ENCODE peak calls at places on chromosomes 3 and 15, in six cellular contexts. B is fibroblast of lung, Y is adipocyte, X is tibial artery, R is left ventricle myocardium inferior, M is lung. N is an unnamed sample.
A peak's percentile ranks its signal among the peaks of the same experiment; 100 is the strongest.

GRCh38 chr3:13021934-13022265 is 51.3 kb downstream of the IQSEC1 start:
- DNase-seq in B (no peak), Y (no peak), X (no peak), R (no peak), M (no peak), N (no peak)

GRCh38 chr15:73287019-73287418 is 81.7 kb downstream of the HCN4 start:
- DNase-seq in B (no peak), Y (peak; percentile 39), X (no peak), R (no peak), M (no peak), N (no peak)

GRCh38 chr3:39407773-39408492 is 1.4 kb downstream of the RPSA start:
- DNase-seq in B (no peak), Y (peak; percentile 27), X (no peak), R (no peak), M (no peak), N (no peak)

GRCh38 chr3:107806021-107806420 is 283.3 kb downstream of the BBX start:
- DNase-seq in B (no peak), Y (no peak), X (no peak), R (no peak), M (no peak), N (no peak)

GRCh38 chr3:89586676-89587075 is 479.3 kb downstream of the EPHA3 start:
- DNase-seq in B (no peak), Y (no peak), X (no peak), R (no peak), M (no peak), N (no peak)

GRCh38 chr3:11583638-11584046 is 60.1 kb downstream of the VGLL4 start:
- DNase-seq in B (peak; percentile 57), Y (no peak), X (no peak), R (no peak), M (no peak), N (no peak)

GRCh38 chr15:60350121-60350520 is 47.7 kb downstream of the ANXA2 start:
- DNase-seq in B (no peak), Y (no peak), X (no peak), R (no peak), M (no peak), N (no peak)

GRCh38 chr3:148694116-148694515 is 3.6 kb upstream of the AGTR1 start:
- DNase-seq in B (no peak), Y (no peak), X (no peak), R (no peak), M (no peak), N (no peak)

GRCh38 chr3:178236555-178237277 is 299.5 kb upstream of the KCNMB2 start:
- DNase-seq in B (peak; percentile 19), Y (peak; percentile 65), X (no peak), R (no peak), M (no peak), N (no peak)

GRCh38 chr3:108091498-108092259 is 848 bp upstream of the CD47 start:
- DNase-seq in B (peak; percentile 35), Y (no peak), X (no peak), R (no peak), M (no peak), N (no peak)

GRCh38 chr3:126522363-126522788 is 1.6 kb upstream of the CHST13 start:
- DNase-seq in B (peak; percentile 21), Y (peak; percentile 88), X (peak; percentile 50), R (peak; percentile 40), M (peak; percentile 54), N (no peak)

GRCh38 chr3:159782724-159783421 is 205.8 kb upstream of the IL12A start:
- DNase-seq in B (no peak), Y (no peak), X (no peak), R (no peak), M (no peak), N (no peak)

GRCh38 chr3:25120666-25121065 is 307.4 kb upstream of the RARB start:
- DNase-seq in B (no peak), Y (no peak), X (no peak), R (no peak), M (no peak), N (no peak)

GRCh38 chr15:78768531-78769408 is 42.5 kb downstream of the ADAMTS7 start:
- DNase-seq in B (no peak), Y (no peak), X (no peak), R (no peak), M (no peak), N (no peak)

GRCh38 chr3:177478170-177478859 is 281.0 kb upstream of the TBL1XR1 start:
- DNase-seq in B (peak; percentile 100), Y (peak; percentile 97), X (peak; percentile 48), R (no peak), M (peak; percentile 63), N (peak; percentile 98)

GRCh38 chr3:188497021-188497420 is 343.1 kb downstream of the LPP start:
- DNase-seq in B (peak; percentile 59), Y (no peak), X (no peak), R (no peak), M (no peak), N (no peak)

GRCh38 chr3:60445416-60445815 is 805.8 kb downstream of the FHIT start:
- DNase-seq in B (no peak), Y (no peak), X (no peak), R (no peak), M (no peak), N (no peak)

GRCh38 chr15:88839146-88839545 is 35.9 kb downstream of the ACAN start:
- DNase-seq in B (no peak), Y (no peak), X (no peak), R (no peak), M (no peak), N (no peak)

GRCh38 chr15:98232761-98233160 is 272.3 kb downstream of the ARRDC4 start:
- DNase-seq in B (no peak), Y (no peak), X (no peak), R (no peak), M (no peak), N (no peak)

GRCh38 chr3:193909387-193909786 is 226.6 kb upstream of the HES1 start:
- DNase-seq in B (no peak), Y (no peak), X (no peak), R (no peak), M (peak; percentile 36), N (no peak)

GRCh38 chr15:63086271-63086670 is 35.4 kb upstream of the LACTB start:
- DNase-seq in B (peak; percentile 56), Y (no peak), X (no peak), R (no peak), M (no peak), N (no peak)

GRCh38 chr3:106168941-106169340 is 300.1 kb upstream of the CBLB start:
- DNase-seq in B (no peak), Y (no peak), X (no peak), R (no peak), M (no peak), N (no peak)

GRCh38 chr15:25711164-25711563 is 152.0 kb downstream of the ATP10A start:
- DNase-seq in B (no peak), Y (no peak), X (no peak), R (no peak), M (no peak), N (no peak)

DNA sequence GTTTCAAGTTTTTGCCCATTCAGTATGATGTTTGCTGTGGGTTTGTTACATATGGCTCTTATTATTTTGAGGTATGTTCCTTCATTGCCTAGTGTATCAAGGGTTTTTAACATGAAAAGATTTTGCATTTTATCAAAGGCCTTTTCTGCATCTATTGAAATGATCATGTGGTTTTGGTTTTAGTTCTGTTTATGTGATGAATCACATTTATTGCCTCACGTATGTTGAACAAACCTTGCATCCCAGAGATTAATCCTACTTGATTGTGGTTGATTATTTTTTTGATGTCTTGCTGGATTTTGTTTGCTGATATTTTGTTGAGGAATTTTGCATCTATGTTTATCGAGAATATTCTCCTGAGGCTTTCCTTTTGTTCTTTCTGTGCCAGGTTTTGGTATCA is 39.4 kb downstream of the TMCO5A start:
- DNase-seq in B (no peak), Y (peak; percentile 38), X (no peak), R (no peak), M (no peak), N (no peak)
- H3K4me3 ChIP-seq in B (no peak overlapping the region), Y (no peak overlapping the region), X (no peak overlapping the region), R (no peak overlapping the region), M (no peak overlapping the region), N (no peak overlapping the region)

DNA sequence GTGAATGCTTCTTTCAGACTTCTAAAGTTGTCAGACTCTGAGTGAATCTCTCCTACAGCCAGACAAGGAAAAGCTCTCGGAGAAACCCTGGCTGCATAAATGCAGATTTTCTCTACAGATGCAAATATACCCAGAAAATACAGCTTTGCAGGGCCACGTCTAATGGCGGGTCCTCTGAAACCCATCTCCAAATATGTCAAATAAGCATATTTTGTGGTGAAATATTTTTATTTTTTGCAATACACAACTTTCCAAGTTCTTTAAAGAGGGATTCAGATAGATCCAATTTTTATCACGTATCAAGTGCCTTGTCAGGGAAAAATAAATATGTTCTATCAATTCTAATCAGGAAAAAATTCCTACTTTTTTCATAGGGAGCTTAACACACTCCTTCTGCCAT is 229.4 kb downstream of the SI start:
- DNase-seq in B (no peak), Y (no peak), X (no peak), R (no peak), M (no peak), N (no peak)
- H3K9me3 ChIP-seq in B (no peaks in the 10 kb centered on the region), Y (peaks cover 3% of the 10 kb centered on the region), X (no peaks in the 10 kb centered on the region), R (no peaks in the 10 kb centered on the region), M (no peaks in the 10 kb centered on the region), N (peaks cover 8% of the 10 kb centered on the region)

GRCh38 chr15:74383695-74384565 is 16.5 kb upstream of the CYP11A1 start:
- DNase-seq in B (peak; percentile 81), Y (no peak), X (no peak), R (no peak), M (no peak), N (no peak)
- H3K4me3 ChIP-seq in B (no peak overlapping the region), Y (no peak overlapping the region), X (no peak overlapping the region), R (no peak overlapping the region), M (no peak overlapping the region), N (no peak overlapping the region)

GRCh38 chr3:197561926-197562325 is 6.2 kb upstream of the BDH1 start:
- DNase-seq in B (no peak), Y (no peak), X (no peak), R (no peak), M (no peak), N (no peak)
- H3K9me3 ChIP-seq in B (no peaks in the 10 kb centered on the region), Y (peaks cover 25% of the 10 kb centered on the region), X (no peaks in the 10 kb centered on the region), R (peaks cover 12% of the 10 kb centered on the region), M (no peaks in the 10 kb centered on the region), N (peaks cover 7% of the 10 kb centered on the region)

GRCh38 chr15:85689729-85690128 is 105.0 kb downstream of the KLHL25 start:
- DNase-seq in B (peak; percentile 71), Y (peak; percentile 39), X (peak; percentile 47), R (no peak), M (peak; percentile 45), N (peak; percentile 44)
- H3K4me3 ChIP-seq in B (peak overlapping the region; percentile 45), Y (peak overlapping the region; percentile 88), X (peak overlapping the region; percentile 35), R (peak overlapping the region; percentile 49), M (peak overlapping the region; percentile 3), N (peak overlapping the region; percentile 48)

GRCh38 chr3:49793486-49794085 is 6.1 kb downstream of the CDHR4 start:
- DNase-seq in B (no peak), Y (no peak), X (no peak), R (no peak), M (no peak), N (no peak)
- H3K9me3 ChIP-seq in B (no peaks in the 10 kb centered on the region), Y (no peaks in the 10 kb centered on the region), X (no peaks in the 10 kb centered on the region), R (no peaks in the 10 kb centered on the region), M (no peaks in the 10 kb centered on the region), N (no peaks in the 10 kb centered on the region)

DNA sequence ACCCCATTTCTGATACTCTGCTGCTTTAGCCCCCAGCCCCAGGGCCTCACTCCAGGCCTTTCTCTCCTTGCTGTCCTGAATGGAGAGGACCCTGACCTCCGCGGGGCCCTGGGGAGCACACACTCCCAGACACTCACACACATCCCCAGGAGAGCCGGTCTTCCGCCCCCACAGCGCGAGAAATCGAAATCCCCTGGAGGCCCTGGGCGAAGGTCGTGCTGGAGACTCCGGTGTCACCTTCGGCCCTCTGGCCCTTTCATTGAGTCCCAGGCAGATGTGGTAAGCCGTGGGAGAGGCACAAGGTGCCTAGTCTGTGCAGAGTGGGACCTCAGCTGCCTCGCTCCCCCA is 844 bp upstream of the GOLGA8B start:
- DNase-seq in B (no peak), Y (no peak), X (no peak), R (no peak), M (no peak), N (no peak)
- H3K4me3 ChIP-seq in B (peak overlapping the region; percentile 57), Y (peak overlapping the region; percentile 87), X (peak overlapping the region; percentile 74), R (peak overlapping the region; percentile 80), M (no peak overlapping the region), N (peak overlapping the region; percentile 72)